ENCODE peak calls at places on chromosomes 16 and 17, in ten cellular contexts. One of them, this sample, is unnamed.

GRCh38 chr17:82948081-82948511 is 108.3 kb upstream of the ZNF750 start:
- DNase-seq in AG20443: no peak
- DNase-seq in foreskin fibroblast: no peak
- DNase-seq in AG09319: no peak
- DNase-seq in pancreas: no peak
- DNase-seq in lower leg skin: peak; percentile 69
- DNase-seq in stimulated activated CD8-positive, alpha-beta memory T cell treated with anti-CD3 and anti-CD28 coated beads, Interleukin-2, amount 100 ng/mL, for 48 hours: no peak
- DNase-seq in NCI-H1092 treated with DMSO at 0.1 percent for 48 hours: no peak
- DNase-seq in Right ventricle myocardium superior: peak; percentile 25
- DNase-seq in OCI-M1: no peak
- DNase-seq in this sample: no peak

GRCh38 chr16:86033971-86034370 is 135.0 kb downstream of the IRF8 start:
- DNase-seq in stimulated activated CD8-positive, alpha-beta memory T cell treated with anti-CD3 and anti-CD28 coated beads, Interleukin-2, amount 100 ng/mL, for 48 hours: no peak
- DNase-seq in pancreas: no peak
- DNase-seq in AG20443: no peak
- DNase-seq in lower leg skin: no peak
- DNase-seq in NCI-H1092 treated with DMSO at 0.1 percent for 48 hours: no peak
- DNase-seq in foreskin fibroblast: no peak
- DNase-seq in OCI-M1: no peak
- DNase-seq in Right ventricle myocardium superior: no peak
- DNase-seq in AG09319: no peak
- DNase-seq in this sample: no peak

GRCh38 chr17:14203392-14203791 is 33.3 kb downstream of the CDRT15 start:
- DNase-seq in OCI-M1: peak; percentile 84
- DNase-seq in lower leg skin: no peak
- DNase-seq in stimulated activated CD8-positive, alpha-beta memory T cell treated with anti-CD3 and anti-CD28 coated beads, Interleukin-2, amount 100 ng/mL, for 48 hours: no peak
- DNase-seq in foreskin fibroblast: peak; percentile 35
- DNase-seq in AG09319: no peak
- DNase-seq in pancreas: no peak
- DNase-seq in Right ventricle myocardium superior: no peak
- DNase-seq in NCI-H1092 treated with DMSO at 0.1 percent for 48 hours: no peak
- DNase-seq in AG20443: no peak
- DNase-seq in this sample: no peak

GRCh38 chr17:4853195-4853762 is 20.1 kb downstream of the MINK1 start:
- DNase-seq in lower leg skin: no peak
- DNase-seq in AG20443: no peak
- DNase-seq in AG09319: no peak
- DNase-seq in stimulated activated CD8-positive, alpha-beta memory T cell treated with anti-CD3 and anti-CD28 coated beads, Interleukin-2, amount 100 ng/mL, for 48 hours: no peak
- DNase-seq in Right ventricle myocardium superior: no peak
- DNase-seq in foreskin fibroblast: no peak
- DNase-seq in OCI-M1: no peak
- DNase-seq in pancreas: no peak
- DNase-seq in NCI-H1092 treated with DMSO at 0.1 percent for 48 hours: no peak
- DNase-seq in this sample: no peak

GRCh38 chr17:76530489-76530814 is 7.1 kb downstream of the CYGB start:
- DNase-seq in NCI-H1092 treated with DMSO at 0.1 percent for 48 hours: no peak
- DNase-seq in lower leg skin: no peak
- DNase-seq in foreskin fibroblast: no peak
- DNase-seq in Right ventricle myocardium superior: no peak
- DNase-seq in stimulated activated CD8-positive, alpha-beta memory T cell treated with anti-CD3 and anti-CD28 coated beads, Interleukin-2, amount 100 ng/mL, for 48 hours: no peak
- DNase-seq in OCI-M1: no peak
- DNase-seq in AG09319: no peak
- DNase-seq in pancreas: no peak
- DNase-seq in AG20443: no peak
- DNase-seq in this sample: no peak

GRCh38 chr17:17710728-17711541 is 29.7 kb downstream of the RAI1 start:
- DNase-seq in OCI-M1: no peak
- DNase-seq in foreskin fibroblast: peak; percentile 93
- DNase-seq in NCI-H1092 treated with DMSO at 0.1 percent for 48 hours: no peak
- DNase-seq in pancreas: peak; percentile 86
- DNase-seq in AG09319: peak; percentile 45
- DNase-seq in lower leg skin: no peak
- DNase-seq in stimulated activated CD8-positive, alpha-beta memory T cell treated with anti-CD3 and anti-CD28 coated beads, Interleukin-2, amount 100 ng/mL, for 48 hours: no peak
- DNase-seq in AG20443: peak; percentile 89
- DNase-seq in Right ventricle myocardium superior: no peak
- DNase-seq in this sample: peak; percentile 94

GRCh38 chr17:40557531-40558299 is 7.6 kb downstream of the CCR7 start:
- DNase-seq in foreskin fibroblast: no peak
- DNase-seq in Right ventricle myocardium superior: peak; percentile 75
- DNase-seq in pancreas: no peak
- DNase-seq in NCI-H1092 treated with DMSO at 0.1 percent for 48 hours: no peak
- DNase-seq in stimulated activated CD8-positive, alpha-beta memory T cell treated with anti-CD3 and anti-CD28 coated beads, Interleukin-2, amount 100 ng/mL, for 48 hours: no peak
- DNase-seq in AG09319: no peak
- DNase-seq in lower leg skin: peak; percentile 84
- DNase-seq in AG20443: no peak
- DNase-seq in OCI-M1: peak; percentile 27
- DNase-seq in this sample: peak; percentile 49

GRCh38 chr17:48439473-48439872 is 9.5 kb upstream of the SKAP1 start:
- DNase-seq in Right ventricle myocardium superior: no peak
- DNase-seq in NCI-H1092 treated with DMSO at 0.1 percent for 48 hours: no peak
- DNase-seq in AG09319: no peak
- DNase-seq in foreskin fibroblast: no peak
- DNase-seq in OCI-M1: peak; percentile 56
- DNase-seq in lower leg skin: no peak
- DNase-seq in AG20443: no peak
- DNase-seq in stimulated activated CD8-positive, alpha-beta memory T cell treated with anti-CD3 and anti-CD28 coated beads, Interleukin-2, amount 100 ng/mL, for 48 hours: no peak
- DNase-seq in pancreas: no peak
- DNase-seq in this sample: no peak

GRCh38 chr17:56047321-56047720 is 106.0 kb upstream of the ANKFN1 start:
- DNase-seq in AG20443: no peak
- DNase-seq in stimulated activated CD8-positive, alpha-beta memory T cell treated with anti-CD3 and anti-CD28 coated beads, Interleukin-2, amount 100 ng/mL, for 48 hours: no peak
- DNase-seq in lower leg skin: no peak
- DNase-seq in OCI-M1: no peak
- DNase-seq in pancreas: no peak
- DNase-seq in foreskin fibroblast: no peak
- DNase-seq in Right ventricle myocardium superior: no peak
- DNase-seq in NCI-H1092 treated with DMSO at 0.1 percent for 48 hours: peak; percentile 18
- DNase-seq in AG09319: no peak
- DNase-seq in this sample: no peak

GRCh38 chr17:18953231-18953728 is 1.3 kb downstream of the SLC5A10 start:
- DNase-seq in AG20443: no peak
- DNase-seq in OCI-M1: no peak
- DNase-seq in foreskin fibroblast: no peak
- DNase-seq in stimulated activated CD8-positive, alpha-beta memory T cell treated with anti-CD3 and anti-CD28 coated beads, Interleukin-2, amount 100 ng/mL, for 48 hours: no peak
- DNase-seq in NCI-H1092 treated with DMSO at 0.1 percent for 48 hours: no peak
- DNase-seq in lower leg skin: no peak
- DNase-seq in AG09319: no peak
- DNase-seq in Right ventricle myocardium superior: no peak
- DNase-seq in pancreas: no peak
- DNase-seq in this sample: no peak

GRCh38 chr16:85104821-85105391 is 7.4 kb downstream of the CIBAR2 start:
- DNase-seq in lower leg skin: no peak
- DNase-seq in pancreas: no peak
- DNase-seq in NCI-H1092 treated with DMSO at 0.1 percent for 48 hours: no peak
- DNase-seq in OCI-M1: no peak
- DNase-seq in stimulated activated CD8-positive, alpha-beta memory T cell treated with anti-CD3 and anti-CD28 coated beads, Interleukin-2, amount 100 ng/mL, for 48 hours: no peak
- DNase-seq in AG09319: no peak
- DNase-seq in Right ventricle myocardium superior: no peak
- DNase-seq in AG20443: no peak
- DNase-seq in foreskin fibroblast: no peak
- DNase-seq in this sample: no peak

GRCh38 chr17:75219815-75220214 is 14.3 kb downstream of the NUP85 start:
- DNase-seq in lower leg skin: no peak
- DNase-seq in foreskin fibroblast: no peak
- DNase-seq in NCI-H1092 treated with DMSO at 0.1 percent for 48 hours: no peak
- DNase-seq in stimulated activated CD8-positive, alpha-beta memory T cell treated with anti-CD3 and anti-CD28 coated beads, Interleukin-2, amount 100 ng/mL, for 48 hours: no peak
- DNase-seq in Right ventricle myocardium superior: no peak
- DNase-seq in AG20443: peak; percentile 3
- DNase-seq in pancreas: no peak
- DNase-seq in OCI-M1: no peak
- DNase-seq in AG09319: no peak
- DNase-seq in this sample: no peak

GRCh38 chr16:3112058-3112880 is at the start of gene ZNF205:
- DNase-seq in NCI-H1092 treated with DMSO at 0.1 percent for 48 hours: peak; percentile 83
- DNase-seq in AG09319: no peak
- DNase-seq in foreskin fibroblast: peak; percentile 88
- DNase-seq in stimulated activated CD8-positive, alpha-beta memory T cell treated with anti-CD3 and anti-CD28 coated beads, Interleukin-2, amount 100 ng/mL, for 48 hours: no peak
- DNase-seq in pancreas: peak; percentile 84
- DNase-seq in AG20443: peak; percentile 92
- DNase-seq in Right ventricle myocardium superior: peak; percentile 83
- DNase-seq in OCI-M1: peak; percentile 79
- DNase-seq in lower leg skin: peak; percentile 94
- DNase-seq in this sample: peak; percentile 78

GRCh38 chr17:28963212-28963611 is 11.9 kb upstream of the PHF12 start:
- DNase-seq in lower leg skin: no peak
- DNase-seq in OCI-M1: no peak
- DNase-seq in NCI-H1092 treated with DMSO at 0.1 percent for 48 hours: no peak
- DNase-seq in Right ventricle myocardium superior: no peak
- DNase-seq in AG09319: no peak
- DNase-seq in foreskin fibroblast: peak; percentile 44
- DNase-seq in stimulated activated CD8-positive, alpha-beta memory T cell treated with anti-CD3 and anti-CD28 coated beads, Interleukin-2, amount 100 ng/mL, for 48 hours: no peak
- DNase-seq in AG20443: no peak
- DNase-seq in pancreas: no peak
- DNase-seq in this sample: no peak

GRCh38 chr17:60089097-60089844 is 10.6 kb upstream of the HEATR6 start:
- DNase-seq in lower leg skin: no peak
- DNase-seq in foreskin fibroblast: no peak
- DNase-seq in OCI-M1: peak; percentile 77
- DNase-seq in AG20443: no peak
- DNase-seq in pancreas: no peak
- DNase-seq in stimulated activated CD8-positive, alpha-beta memory T cell treated with anti-CD3 and anti-CD28 coated beads, Interleukin-2, amount 100 ng/mL, for 48 hours: no peak
- DNase-seq in AG09319: no peak
- DNase-seq in NCI-H1092 treated with DMSO at 0.1 percent for 48 hours: no peak
- DNase-seq in Right ventricle myocardium superior: no peak
- DNase-seq in this sample: no peak

GRCh38 chr17:79420318-79421243 is 190.3 kb downstream of the RBFOX3 start:
- DNase-seq in stimulated activated CD8-positive, alpha-beta memory T cell treated with anti-CD3 and anti-CD28 coated beads, Interleukin-2, amount 100 ng/mL, for 48 hours: peak; percentile 17
- DNase-seq in lower leg skin: no peak
- DNase-seq in Right ventricle myocardium superior: no peak
- DNase-seq in foreskin fibroblast: peak; percentile 35
- DNase-seq in AG09319: no peak
- DNase-seq in OCI-M1: peak; percentile 13
- DNase-seq in NCI-H1092 treated with DMSO at 0.1 percent for 48 hours: no peak
- DNase-seq in pancreas: no peak
- DNase-seq in AG20443: peak; percentile 30
- DNase-seq in this sample: no peak

GRCh38 chr16:34803683-34804416 is 1344.4 kb downstream of the TP53TG3F start:
- DNase-seq in AG09319: no peak
- DNase-seq in foreskin fibroblast: no peak
- DNase-seq in NCI-H1092 treated with DMSO at 0.1 percent for 48 hours: no peak
- DNase-seq in pancreas: no peak
- DNase-seq in stimulated activated CD8-positive, alpha-beta memory T cell treated with anti-CD3 and anti-CD28 coated beads, Interleukin-2, amount 100 ng/mL, for 48 hours: no peak
- DNase-seq in lower leg skin: no peak
- DNase-seq in Right ventricle myocardium superior: peak; percentile 36
- DNase-seq in OCI-M1: no peak
- DNase-seq in AG20443: peak; percentile 1
- DNase-seq in this sample: no peak

GRCh38 chr17:48351916-48352332 is 78.1 kb downstream of the SKAP1 start:
- DNase-seq in lower leg skin: no peak
- DNase-seq in Right ventricle myocardium superior: no peak
- DNase-seq in NCI-H1092 treated with DMSO at 0.1 percent for 48 hours: peak; percentile 52
- DNase-seq in stimulated activated CD8-positive, alpha-beta memory T cell treated with anti-CD3 and anti-CD28 coated beads, Interleukin-2, amount 100 ng/mL, for 48 hours: no peak
- DNase-seq in OCI-M1: peak; percentile 76
- DNase-seq in AG09319: peak; percentile 7
- DNase-seq in foreskin fibroblast: peak; percentile 45
- DNase-seq in pancreas: no peak
- DNase-seq in AG20443: peak; percentile 47
- DNase-seq in this sample: no peak

GRCh38 chr16:21179126-21179982 is 20.9 kb downstream of the LDAF1 start:
- DNase-seq in pancreas: no peak
- DNase-seq in lower leg skin: no peak
- DNase-seq in stimulated activated CD8-positive, alpha-beta memory T cell treated with anti-CD3 and anti-CD28 coated beads, Interleukin-2, amount 100 ng/mL, for 48 hours: no peak
- DNase-seq in AG20443: no peak
- DNase-seq in NCI-H1092 treated with DMSO at 0.1 percent for 48 hours: no peak
- DNase-seq in Right ventricle myocardium superior: peak; percentile 45
- DNase-seq in OCI-M1: no peak
- DNase-seq in AG09319: no peak
- DNase-seq in foreskin fibroblast: no peak
- DNase-seq in this sample: no peak

GRCh38 chr17:49995055-49995738 is at the start of gene DLX3:
- DNase-seq in AG09319: peak; percentile 24
- DNase-seq in NCI-H1092 treated with DMSO at 0.1 percent for 48 hours: peak; percentile 16
- DNase-seq in foreskin fibroblast: peak; percentile 82
- DNase-seq in Right ventricle myocardium superior: peak; percentile 84
- DNase-seq in lower leg skin: peak; percentile 95
- DNase-seq in stimulated activated CD8-positive, alpha-beta memory T cell treated with anti-CD3 and anti-CD28 coated beads, Interleukin-2, amount 100 ng/mL, for 48 hours: no peak
- DNase-seq in AG20443: peak; percentile 88
- DNase-seq in pancreas: peak; percentile 62
- DNase-seq in OCI-M1: peak; percentile 63
- DNase-seq in this sample: peak; percentile 88

GRCh38 chr16:68493412-68494070 is 45.2 kb upstream of the SMPD3 start:
- DNase-seq in AG20443: no peak
- DNase-seq in OCI-M1: no peak
- DNase-seq in foreskin fibroblast: no peak
- DNase-seq in pancreas: no peak
- DNase-seq in lower leg skin: no peak
- DNase-seq in Right ventricle myocardium superior: no peak
- DNase-seq in NCI-H1092 treated with DMSO at 0.1 percent for 48 hours: no peak
- DNase-seq in stimulated activated CD8-positive, alpha-beta memory T cell treated with anti-CD3 and anti-CD28 coated beads, Interleukin-2, amount 100 ng/mL, for 48 hours: no peak
- DNase-seq in AG09319: no peak
- DNase-seq in this sample: no peak

GRCh38 chr16:47461598-47462266 is 601 bp downstream of the PHKB start:
- DNase-seq in NCI-H1092 treated with DMSO at 0.1 percent for 48 hours: peak; percentile 25
- DNase-seq in stimulated activated CD8-positive, alpha-beta memory T cell treated with anti-CD3 and anti-CD28 coated beads, Interleukin-2, amount 100 ng/mL, for 48 hours: no peak
- DNase-seq in AG20443: peak; percentile 32
- DNase-seq in pancreas: peak; percentile 27
- DNase-seq in OCI-M1: peak; percentile 86
- DNase-seq in Right ventricle myocardium superior: no peak
- DNase-seq in foreskin fibroblast: peak; percentile 52
- DNase-seq in AG09319: no peak
- DNase-seq in lower leg skin: no peak
- DNase-seq in this sample: no peak

GRCh38 chr16:28524544-28525179 is 14.1 kb downstream of the NUPR1 start:
- DNase-seq in AG09319: no peak
- DNase-seq in pancreas: no peak
- DNase-seq in Right ventricle myocardium superior: no peak
- DNase-seq in OCI-M1: peak; percentile 74
- DNase-seq in foreskin fibroblast: no peak
- DNase-seq in lower leg skin: no peak
- DNase-seq in NCI-H1092 treated with DMSO at 0.1 percent for 48 hours: no peak
- DNase-seq in stimulated activated CD8-positive, alpha-beta memory T cell treated with anti-CD3 and anti-CD28 coated beads, Interleukin-2, amount 100 ng/mL, for 48 hours: no peak
- DNase-seq in AG20443: no peak
- DNase-seq in this sample: no peak

GRCh38 chr16:50833929-50834328 is 92.0 kb downstream of the CYLD start:
- DNase-seq in AG09319: no peak
- DNase-seq in NCI-H1092 treated with DMSO at 0.1 percent for 48 hours: no peak
- DNase-seq in foreskin fibroblast: no peak
- DNase-seq in Right ventricle myocardium superior: no peak
- DNase-seq in AG20443: no peak
- DNase-seq in stimulated activated CD8-positive, alpha-beta memory T cell treated with anti-CD3 and anti-CD28 coated beads, Interleukin-2, amount 100 ng/mL, for 48 hours: no peak
- DNase-seq in OCI-M1: no peak
- DNase-seq in lower leg skin: peak; percentile 40
- DNase-seq in pancreas: no peak
- DNase-seq in this sample: peak; percentile 8

GRCh38 chr16:50925758-50926357 is 184.0 kb downstream of the CYLD start:
- DNase-seq in foreskin fibroblast: peak; percentile 2
- DNase-seq in OCI-M1: no peak
- DNase-seq in AG09319: no peak
- DNase-seq in Right ventricle myocardium superior: no peak
- DNase-seq in NCI-H1092 treated with DMSO at 0.1 percent for 48 hours: no peak
- DNase-seq in AG20443: no peak
- DNase-seq in stimulated activated CD8-positive, alpha-beta memory T cell treated with anti-CD3 and anti-CD28 coated beads, Interleukin-2, amount 100 ng/mL, for 48 hours: no peak
- DNase-seq in pancreas: no peak
- DNase-seq in lower leg skin: peak; percentile 70
- DNase-seq in this sample: no peak

GRCh38 chr17:73324711-73325526 is 13.1 kb upstream of the CDC42EP4 start:
- DNase-seq in AG09319: no peak
- DNase-seq in OCI-M1: no peak
- DNase-seq in foreskin fibroblast: no peak
- DNase-seq in pancreas: no peak
- DNase-seq in Right ventricle myocardium superior: no peak
- DNase-seq in AG20443: no peak
- DNase-seq in stimulated activated CD8-positive, alpha-beta memory T cell treated with anti-CD3 and anti-CD28 coated beads, Interleukin-2, amount 100 ng/mL, for 48 hours: no peak
- DNase-seq in lower leg skin: no peak
- DNase-seq in NCI-H1092 treated with DMSO at 0.1 percent for 48 hours: no peak
- DNase-seq in this sample: no peak

GRCh38 chr16:60755907-60756306 is 1280.3 kb downstream of the CDH8 start:
- DNase-seq in foreskin fibroblast: no peak
- DNase-seq in OCI-M1: peak; percentile 21
- DNase-seq in AG09319: no peak
- DNase-seq in NCI-H1092 treated with DMSO at 0.1 percent for 48 hours: no peak
- DNase-seq in pancreas: no peak
- DNase-seq in AG20443: no peak
- DNase-seq in stimulated activated CD8-positive, alpha-beta memory T cell treated with anti-CD3 and anti-CD28 coated beads, Interleukin-2, amount 100 ng/mL, for 48 hours: no peak
- DNase-seq in lower leg skin: no peak
- DNase-seq in Right ventricle myocardium superior: no peak
- DNase-seq in this sample: no peak

GRCh38 chr17:66548158-66548557 is 245.7 kb downstream of the PRKCA start:
- DNase-seq in NCI-H1092 treated with DMSO at 0.1 percent for 48 hours: no peak
- DNase-seq in Right ventricle myocardium superior: no peak
- DNase-seq in stimulated activated CD8-positive, alpha-beta memory T cell treated with anti-CD3 and anti-CD28 coated beads, Interleukin-2, amount 100 ng/mL, for 48 hours: peak; percentile 11
- DNase-seq in foreskin fibroblast: peak; percentile 75
- DNase-seq in AG09319: no peak
- DNase-seq in lower leg skin: no peak
- DNase-seq in pancreas: no peak
- DNase-seq in AG20443: peak; percentile 56
- DNase-seq in OCI-M1: no peak
- DNase-seq in this sample: no peak